ENCODE peak calls at places on chromosomes 6 and 20, in eight cellular contexts. Z is HEK293T, V is fibroblast of pulmonary artery, E is NCI-H1092, M is nephron progenitor cell, X is HS-27A, G is Kasumi-1, Y is RWPE1. I is an unnamed sample.

GRCh38 chr6:138546733-138547185 is 47.5 kb upstream of the NHSL1 start:
- DNase-seq in Z (no peak), V (peak), E (no peak), M (no peak), X (no peak), G (peak), Y (peak), I (no peak)

GRCh38 chr20:34815636-34816035 is 9.8 kb downstream of the NCOA6 start:
- DNase-seq in Z (no peak), V (no peak), E (no peak), M (no peak), X (no peak), G (no peak), Y (no peak), I (no peak)

GRCh38 chr6:45377041-45377554 is 636 bp downstream of the SUPT3H start:
- DNase-seq in Z (no peak), V (no peak), E (no peak), M (no peak), X (no peak), G (peak), Y (no peak), I (no peak)

GRCh38 chr6:155883741-155884140 is 428.1 kb upstream of the NOX3 start:
- DNase-seq in Z (no peak), V (peak), E (no peak), M (no peak), X (no peak), G (no peak), Y (no peak), I (peak)

GRCh38 chr6:119226089-119226488 is 123.5 kb downstream of the MAN1A1 start:
- DNase-seq in Z (no peak), V (no peak), E (no peak), M (peak), X (no peak), G (no peak), Y (no peak), I (no peak)

GRCh38 chr6:1701668-1702353 is 92.1 kb downstream of the FOXC1 start:
- DNase-seq in Z (peak), V (peak), E (no peak), M (no peak), X (peak), G (no peak), Y (peak), I (peak)

GRCh38 chr6:32685603-32686002 is 19.1 kb upstream of the HLA-DQB1 start:
- DNase-seq in Z (no peak), V (no peak), E (no peak), M (no peak), X (no peak), G (no peak), Y (no peak), I (no peak)

GRCh38 chr20:25273046-25273445 is 25.2 kb downstream of the PYGB start:
- DNase-seq in Z (no peak), V (no peak), E (no peak), M (no peak), X (no peak), G (no peak), Y (no peak), I (no peak)

GRCh38 chr6:152846825-152847224 is 96.2 kb downstream of the VIP start:
- DNase-seq in Z (no peak), V (no peak), E (no peak), M (no peak), X (no peak), G (no peak), Y (no peak), I (no peak)

GRCh38 chr6:134223761-134224445 is 94.0 kb downstream of the SGK1 start:
- DNase-seq in Z (no peak), V (peak), E (no peak), M (no peak), X (no peak), G (no peak), Y (no peak), I (no peak)

GRCh38 chr6:27426045-27426620 is 37.6 kb downstream of the ZNF391 start:
- DNase-seq in Z (no peak), V (no peak), E (no peak), M (no peak), X (no peak), G (no peak), Y (no peak), I (no peak)

I was measured in BJ.